ENCODE peak calls at places on chromosomes 13 and 19, in four cellular contexts. One of them, this sample, is unnamed.
A peak's percentile ranks its signal among the peaks of the same experiment; 100 is the strongest.

GRCh38 chr13:43720780-43721397 is 65.9 kb downstream of the ENOX1 start:
- DNase-seq in tibial nerve: no peak
- DNase-seq in IMR-90: peak; percentile 41
- DNase-seq in breast epithelium: no peak
- DNase-seq in this sample: no peak

GRCh38 chr13:50589651-50590054 is 253.8 kb downstream of the DLEU7 start:
- DNase-seq in tibial nerve: no peak
- DNase-seq in IMR-90: peak; percentile 85
- DNase-seq in breast epithelium: no peak
- DNase-seq in this sample: no peak

GRCh38 chr13:114235697-114236096 is 1.0 kb downstream of the CDC16 start:
- DNase-seq in tibial nerve: no peak
- DNase-seq in IMR-90: no peak
- DNase-seq in breast epithelium: no peak
- DNase-seq in this sample: no peak

GRCh38 chr19:39765091-39766076 is 13.3 kb upstream of the LEUTX start:
- DNase-seq in tibial nerve: no peak
- DNase-seq in IMR-90: peak; percentile 41
- DNase-seq in breast epithelium: no peak
- DNase-seq in this sample: no peak

GRCh38 chr13:80339841-80340642 is 884 bp downstream of the SPRY2 start:
- DNase-seq in tibial nerve: no peak
- DNase-seq in IMR-90: peak; percentile 42
- DNase-seq in breast epithelium: peak; percentile 27
- DNase-seq in this sample: no peak

GRCh38 chr19:48768989-48769713 is 13.8 kb downstream of the FGF21 start:
- DNase-seq in tibial nerve: no peak
- DNase-seq in IMR-90: no peak
- DNase-seq in breast epithelium: no peak
- DNase-seq in this sample: no peak

GRCh38 chr13:20150561-20150960 is 10.3 kb downstream of the GJA3 start:
- DNase-seq in tibial nerve: no peak
- DNase-seq in IMR-90: no peak
- DNase-seq in breast epithelium: no peak
- DNase-seq in this sample: no peak

GRCh38 chr19:29680447-29680846 is 15.2 kb downstream of the PLEKHF1 start:
- DNase-seq in tibial nerve: no peak
- DNase-seq in IMR-90: no peak
- DNase-seq in breast epithelium: no peak
- DNase-seq in this sample: no peak

GRCh38 chr19:40219721-40220276 is 1.6 kb upstream of the TTC9B start:
- DNase-seq in tibial nerve: no peak
- DNase-seq in IMR-90: peak; percentile 76
- DNase-seq in breast epithelium: no peak
- DNase-seq in this sample: no peak

GRCh38 chr13:96052655-96053002 is 572 bp downstream of the UGGT2 start:
- DNase-seq in tibial nerve: no peak
- DNase-seq in IMR-90: peak; percentile 83
- DNase-seq in breast epithelium: no peak
- DNase-seq in this sample: no peak

GRCh38 chr19:35716985-35717664 is 678 bp upstream of the KMT2B start:
- DNase-seq in tibial nerve: peak; percentile 92
- DNase-seq in IMR-90: peak; percentile 94
- DNase-seq in breast epithelium: peak; percentile 96
- DNase-seq in this sample: no peak

GRCh38 chr19:3610745-3611717 is 4.4 kb upstream of the TBXA2R start:
- DNase-seq in tibial nerve: no peak
- DNase-seq in IMR-90: no peak
- DNase-seq in breast epithelium: no peak
- DNase-seq in this sample: no peak

GRCh38 chr19:46766569-46767317 is 20.5 kb upstream of the STRN4 start:
- DNase-seq in tibial nerve: no peak
- DNase-seq in IMR-90: no peak
- DNase-seq in breast epithelium: no peak
- DNase-seq in this sample: no peak

GRCh38 chr13:49502954-49503353 is 7.2 kb downstream of the PHF11 start:
- DNase-seq in tibial nerve: no peak
- DNase-seq in IMR-90: peak; percentile 77
- DNase-seq in breast epithelium: no peak
- DNase-seq in this sample: no peak

GRCh38 chr13:77563110-77563509 is 27.6 kb downstream of the SCEL start:
- DNase-seq in tibial nerve: no peak
- DNase-seq in IMR-90: peak; percentile 17
- DNase-seq in breast epithelium: no peak
- DNase-seq in this sample: no peak

GRCh38 chr13:29756506-29756905 is 93.9 kb downstream of the UBL3 start:
- DNase-seq in tibial nerve: no peak
- DNase-seq in IMR-90: peak; percentile 48
- DNase-seq in breast epithelium: no peak
- DNase-seq in this sample: no peak

GRCh38 chr19:57406516-57407123 is 4.3 kb upstream of the ZNF17 start:
- DNase-seq in tibial nerve: no peak
- DNase-seq in IMR-90: peak; percentile 45
- DNase-seq in breast epithelium: peak; percentile 24
- DNase-seq in this sample: no peak

GRCh38 chr19:41893899-41894298 is 10.9 kb downstream of the ARHGEF1 start:
- DNase-seq in tibial nerve: no peak
- DNase-seq in IMR-90: peak; percentile 38
- DNase-seq in breast epithelium: no peak
- DNase-seq in this sample: no peak

GRCh38 chr19:28303502-28303901 is 909.4 kb downstream of the UQCRFS1 start:
- DNase-seq in tibial nerve: no peak
- DNase-seq in IMR-90: no peak
- DNase-seq in breast epithelium: no peak
- DNase-seq in this sample: no peak

GRCh38 chr13:54958781-54959180 is 1930.2 kb downstream of the OLFM4 start:
- DNase-seq in tibial nerve: no peak
- DNase-seq in IMR-90: no peak
- DNase-seq in breast epithelium: no peak
- DNase-seq in this sample: no peak

GRCh38 chr19:46927106-46927505 is 66.3 kb downstream of the ARHGAP35 start:
- DNase-seq in tibial nerve: no peak
- DNase-seq in IMR-90: no peak
- DNase-seq in breast epithelium: no peak
- DNase-seq in this sample: no peak

GRCh38 chr13:114026128-114026880 is 52.4 kb upstream of the C13orf46 start:
- DNase-seq in tibial nerve: no peak
- DNase-seq in IMR-90: no peak
- DNase-seq in breast epithelium: no peak
- DNase-seq in this sample: no peak

GRCh38 chr19:34964598-34964997 is 569 bp upstream of the ZNF792 start:
- DNase-seq in tibial nerve: no peak
- DNase-seq in IMR-90: no peak
- DNase-seq in breast epithelium: no peak
- DNase-seq in this sample: no peak

GRCh38 chr19:52785506-52785905 is 1.1 kb downstream of the ZNF600 start:
- DNase-seq in tibial nerve: no peak
- DNase-seq in IMR-90: no peak
- DNase-seq in breast epithelium: no peak
- DNase-seq in this sample: no peak

GRCh38 chr13:25943666-25944065 is 108.2 kb downstream of the SHISA2 start:
- DNase-seq in tibial nerve: no peak
- DNase-seq in IMR-90: no peak
- DNase-seq in breast epithelium: no peak
- DNase-seq in this sample: no peak

GRCh38 chr13:113840541-113841354 is 23.1 kb downstream of the GAS6 start:
- DNase-seq in tibial nerve: no peak
- DNase-seq in IMR-90: no peak
- DNase-seq in breast epithelium: no peak
- DNase-seq in this sample: no peak

GRCh38 chr19:47225746-47226425 is 5.1 kb downstream of the BBC3 start:
- DNase-seq in tibial nerve: peak; percentile 79
- DNase-seq in IMR-90: peak; percentile 84
- DNase-seq in breast epithelium: peak; percentile 86
- DNase-seq in this sample: no peak

GRCh38 chr19:41161903-41162302 is 31.1 kb upstream of the CYP2S1 start:
- DNase-seq in tibial nerve: no peak
- DNase-seq in IMR-90: no peak
- DNase-seq in breast epithelium: no peak
- DNase-seq in this sample: no peak

GRCh38 chr19:31290926-31291590 is 58.2 kb downstream of the TSHZ3 start:
- DNase-seq in tibial nerve: no peak
- DNase-seq in IMR-90: peak; percentile 28
- DNase-seq in breast epithelium: peak; percentile 29
- DNase-seq in this sample: no peak

GRCh38 chr13:106865706-106866288 is 297.9 kb upstream of the ARGLU1 start:
- DNase-seq in tibial nerve: no peak
- DNase-seq in IMR-90: no peak
- DNase-seq in breast epithelium: no peak
- DNase-seq in this sample: no peak

GRCh38 chr13:30156826-30157615 is 150.3 kb downstream of the KATNAL1 start:
- DNase-seq in tibial nerve: no peak
- DNase-seq in IMR-90: no peak
- DNase-seq in breast epithelium: no peak
- DNase-seq in this sample: no peak

GRCh38 chr19:58543826-58544590 is at the start of gene TRIM28:
- DNase-seq in tibial nerve: peak; percentile 95
- DNase-seq in IMR-90: peak; percentile 99
- DNase-seq in breast epithelium: peak; percentile 98
- DNase-seq in this sample: no peak

GRCh38 chr13:51524312-51524711 is 60.0 kb upstream of the WDFY2 start:
- DNase-seq in tibial nerve: no peak
- DNase-seq in IMR-90: peak; percentile 44
- DNase-seq in breast epithelium: no peak
- DNase-seq in this sample: no peak

GRCh38 chr13:31970237-31970930 is 61.2 kb upstream of the FRY start:
- DNase-seq in tibial nerve: no peak
- DNase-seq in IMR-90: peak; percentile 93
- DNase-seq in breast epithelium: no peak
- DNase-seq in this sample: no peak

GRCh38 chr13:21076265-21076653 is 14.9 kb upstream of the LATS2 start:
- DNase-seq in tibial nerve: no peak
- DNase-seq in IMR-90: no peak
- DNase-seq in breast epithelium: no peak
- DNase-seq in this sample: no peak

GRCh38 chr13:110257408-110257807 is 49.5 kb downstream of the COL4A1 start:
- DNase-seq in tibial nerve: no peak
- DNase-seq in IMR-90: no peak
- DNase-seq in breast epithelium: no peak
- DNase-seq in this sample: peak; percentile 47

GRCh38 chr19:21698215-21698614 is 69.2 kb downstream of the ZNF100 start:
- DNase-seq in tibial nerve: no peak
- DNase-seq in IMR-90: peak; percentile 1
- DNase-seq in breast epithelium: no peak
- DNase-seq in this sample: no peak

GRCh38 chr13:34258646-34259386 is 440.9 kb downstream of the RFC3 start:
- DNase-seq in tibial nerve: no peak
- DNase-seq in IMR-90: no peak
- DNase-seq in breast epithelium: no peak
- DNase-seq in this sample: no peak

GRCh38 chr19:29420482-29421185 is 105.2 kb upstream of the VSTM2B start:
- DNase-seq in tibial nerve: no peak
- DNase-seq in IMR-90: no peak
- DNase-seq in breast epithelium: no peak
- DNase-seq in this sample: no peak

GRCh38 chr19:4061178-4061682 is 5.5 kb downstream of the ZBTB7A start:
- DNase-seq in tibial nerve: peak; percentile 83
- DNase-seq in IMR-90: no peak
- DNase-seq in breast epithelium: peak; percentile 89
- DNase-seq in this sample: no peak

DNA sequence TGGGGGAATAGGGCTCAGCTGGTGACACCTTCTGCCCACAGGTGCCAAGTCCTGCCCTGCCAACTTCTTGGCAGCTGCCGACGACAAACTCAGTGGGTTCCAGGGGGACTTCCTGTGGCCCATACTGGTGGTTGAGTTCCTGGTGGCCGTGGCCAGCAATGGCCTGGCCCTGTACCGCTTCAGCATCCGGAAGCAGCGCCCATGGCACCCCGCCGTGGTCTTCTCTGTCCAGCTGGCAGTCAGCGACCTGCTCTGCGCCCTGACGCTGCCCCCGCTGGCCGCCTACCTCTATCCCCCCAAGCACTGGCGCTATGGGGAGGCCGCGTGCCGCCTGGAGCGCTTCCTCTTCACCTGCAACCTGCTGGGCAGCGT is 2.1 kb downstream of the P2RY11 start:
- DNase-seq in tibial nerve: no peak
- DNase-seq in IMR-90: no peak
- DNase-seq in breast epithelium: no peak
- DNase-seq in this sample: no peak
- H3K27ac ChIP-seq in tibial nerve: no peak overlapping the region
- H3K27ac ChIP-seq in IMR-90: no peak overlapping the region
- H3K27ac ChIP-seq in breast epithelium: no peak overlapping the region
- H3K27ac ChIP-seq in this sample: no peak overlapping the region

DNA sequence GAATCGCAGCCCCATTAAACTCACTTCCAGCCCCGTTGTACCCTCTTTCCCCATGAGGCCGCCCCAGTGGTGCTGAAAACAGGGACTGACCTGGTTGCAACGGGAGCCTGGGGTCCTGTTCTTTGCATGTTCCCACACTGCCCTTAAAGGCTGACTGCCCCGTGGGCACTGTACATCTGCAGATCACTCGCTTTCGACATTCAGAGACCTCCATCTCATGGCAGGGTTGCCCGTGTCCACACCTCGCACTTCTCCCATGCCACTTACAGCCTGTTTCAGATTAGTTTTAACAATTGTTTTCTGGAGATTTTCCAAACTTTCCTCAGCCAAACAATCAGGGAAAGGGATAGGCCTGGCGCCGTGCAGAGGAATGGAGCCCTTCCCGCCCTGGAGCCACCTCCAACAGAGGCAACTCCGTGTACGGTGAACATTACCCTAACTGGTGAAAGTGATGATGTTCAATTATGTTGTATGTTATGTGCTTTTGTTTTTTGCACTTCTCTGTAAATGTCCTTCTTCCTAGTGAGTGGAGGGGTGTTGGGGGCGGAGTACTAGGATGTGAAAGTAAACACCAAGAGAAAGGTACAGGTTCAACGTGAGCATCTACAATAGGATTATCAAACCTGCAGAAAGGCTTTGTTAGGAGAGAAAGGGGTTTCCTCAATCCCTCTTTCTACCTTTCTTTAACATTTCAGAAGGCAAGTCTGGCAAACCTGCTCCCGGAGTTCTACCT is 262.8 kb downstream of the FOXO1 start:
- DNase-seq in tibial nerve: no peak
- DNase-seq in IMR-90: no peak
- DNase-seq in breast epithelium: no peak
- DNase-seq in this sample: no peak
- H3K4me3 ChIP-seq in tibial nerve: no peak overlapping the region
- H3K4me3 ChIP-seq in IMR-90: no peak overlapping the region
- H3K4me3 ChIP-seq in breast epithelium: no peak overlapping the region
- H3K4me3 ChIP-seq in this sample: no peak overlapping the region

DNA sequence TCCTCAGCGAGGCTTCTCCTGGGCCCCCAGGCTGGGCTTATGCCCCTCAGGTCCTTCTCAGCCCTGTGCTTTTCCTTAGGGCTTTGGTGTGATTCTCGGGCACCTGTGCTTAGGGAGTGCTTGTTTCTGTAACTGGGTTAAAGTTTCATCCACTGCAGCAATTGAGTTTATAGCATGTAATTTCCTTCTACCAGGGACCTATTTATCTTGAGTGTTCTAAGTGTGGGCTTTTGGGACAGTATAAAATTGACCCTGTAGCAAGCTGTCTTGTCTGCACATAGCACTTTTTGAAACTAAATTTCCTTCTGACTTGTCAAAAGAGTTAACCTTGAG is 47.6 kb downstream of the GATAD2A start:
- DNase-seq in tibial nerve: no peak
- DNase-seq in IMR-90: no peak
- DNase-seq in breast epithelium: no peak
- DNase-seq in this sample: no peak
- TF ChIP-seq POLR2A in tibial nerve: no peak
- TF ChIP-seq POLR2A in IMR-90: no peak
- TF ChIP-seq POLR2A in breast epithelium: no peak
- TF ChIP-seq POLR2A in this sample: no peak

GRCh38 chr19:7544626-7545025 is 9.1 kb downstream of the PNPLA6 start:
- DNase-seq in tibial nerve: no peak
- DNase-seq in IMR-90: no peak
- DNase-seq in breast epithelium: no peak
- DNase-seq in this sample: no peak
- H3K27ac ChIP-seq in tibial nerve: peak overlapping the region; percentile 27
- H3K27ac ChIP-seq in IMR-90: no peak overlapping the region
- H3K27ac ChIP-seq in breast epithelium: no peak overlapping the region
- H3K27ac ChIP-seq in this sample: no peak overlapping the region